ENCODE peak calls at places on chromosomes 11 and 22, in six cellular contexts. One of them, this sample, is unnamed.

GRCh38 chr11:128860571-128861361 is 6.3 kb downstream of the KCNJ1 start:
- DNase-seq in GM12878: no peak
- DNase-seq in GM12892: no peak
- DNase-seq in H1: no peak
- DNase-seq in K562: no peak
- DNase-seq in HepG2: no peak
- DNase-seq in this sample: no peak

GRCh38 chr11:125591659-125592304 is 870 bp upstream of the STT3A start:
- DNase-seq in GM12878: no peak
- DNase-seq in HepG2: peak; percentile 10
- DNase-seq in K562: peak; percentile 47
- DNase-seq in H1: no peak
- DNase-seq in GM12892: peak; percentile 26
- DNase-seq in this sample: no peak

GRCh38 chr22:37354271-37355069 is 72.2 kb downstream of the CYTH4 start:
- DNase-seq in HepG2: no peak
- DNase-seq in H1: no peak
- DNase-seq in K562: no peak
- DNase-seq in GM12878: no peak
- DNase-seq in GM12892: no peak
- DNase-seq in this sample: no peak

GRCh38 chr11:37557990-37558389 is 960.0 kb upstream of the RAG2 start:
- DNase-seq in K562: no peak
- DNase-seq in HepG2: no peak
- DNase-seq in H1: no peak
- DNase-seq in GM12878: no peak
- DNase-seq in GM12892: no peak
- DNase-seq in this sample: no peak

GRCh38 chr11:75249704-75250103 is 9.1 kb downstream of the TPBGL start:
- DNase-seq in GM12878: no peak
- DNase-seq in GM12892: no peak
- DNase-seq in HepG2: no peak
- DNase-seq in K562: no peak
- DNase-seq in H1: no peak
- DNase-seq in this sample: no peak

GRCh38 chr11:73875380-73875779 is 1.3 kb downstream of the COA4 start:
- DNase-seq in K562: no peak
- DNase-seq in H1: no peak
- DNase-seq in GM12878: no peak
- DNase-seq in GM12892: no peak
- DNase-seq in HepG2: no peak
- DNase-seq in this sample: no peak

GRCh38 chr11:10651579-10652361 is 41.8 kb downstream of the IRAG1 start:
- DNase-seq in K562: no peak
- DNase-seq in GM12892: no peak
- DNase-seq in H1: no peak
- DNase-seq in HepG2: no peak
- DNase-seq in GM12878: no peak
- DNase-seq in this sample: no peak

GRCh38 chr11:71283960-71284359 is 31.6 kb upstream of the SHANK2 start:
- DNase-seq in HepG2: peak; percentile 62
- DNase-seq in H1: no peak
- DNase-seq in GM12878: no peak
- DNase-seq in GM12892: no peak
- DNase-seq in K562: no peak
- DNase-seq in this sample: no peak

GRCh38 chr11:35337136-35337918 is 82.0 kb downstream of the SLC1A2 start:
- DNase-seq in K562: peak; percentile 63
- DNase-seq in H1: no peak
- DNase-seq in GM12892: no peak
- DNase-seq in HepG2: peak; percentile 85
- DNase-seq in GM12878: no peak
- DNase-seq in this sample: no peak

GRCh38 chr11:63805844-63806415 is 7.3 kb upstream of the SPINDOC start:
- DNase-seq in GM12878: no peak
- DNase-seq in GM12892: no peak
- DNase-seq in HepG2: no peak
- DNase-seq in H1: no peak
- DNase-seq in K562: no peak
- DNase-seq in this sample: no peak

GRCh38 chr11:106950067-106950491 is 68.2 kb downstream of the GUCY1A2 start:
- DNase-seq in HepG2: no peak
- DNase-seq in GM12892: no peak
- DNase-seq in H1: no peak
- DNase-seq in K562: no peak
- DNase-seq in GM12878: no peak
- DNase-seq in this sample: no peak

DNA sequence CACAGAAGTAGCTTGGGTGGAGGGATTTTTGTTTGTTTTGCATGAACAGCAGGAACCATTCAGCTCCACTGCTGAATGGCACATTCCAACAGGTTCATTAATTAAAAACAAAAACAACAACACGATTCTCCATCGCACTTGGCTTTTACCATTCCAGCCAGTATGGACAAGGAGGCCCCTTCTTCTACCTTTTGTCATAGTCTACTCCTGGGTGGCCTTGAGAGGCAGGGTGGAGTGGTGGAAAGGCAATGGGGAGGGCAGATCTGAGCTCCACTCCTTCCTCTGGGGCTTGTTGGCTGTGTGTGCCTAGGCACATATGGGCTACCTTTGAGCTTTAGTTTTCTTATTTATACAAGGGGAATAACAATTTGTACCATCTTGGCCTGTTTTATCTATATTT is 4.8 kb downstream of the TIMP3 start:
- DNase-seq in H1: no peak
- DNase-seq in GM12892: no peak
- DNase-seq in K562: no peak
- DNase-seq in HepG2: no peak
- DNase-seq in GM12878: no peak
- DNase-seq in this sample: no peak
- TF ChIP-seq POLR2AphosphoS5 in H1: no peak
- TF ChIP-seq POLR2AphosphoS5 in GM12892: no peak
- TF ChIP-seq POLR2AphosphoS5 in K562: no peak
- TF ChIP-seq POLR2AphosphoS5 in HepG2: no peak
- TF ChIP-seq POLR2AphosphoS5 in GM12878: no peak
- TF ChIP-seq POLR2AphosphoS5 in this sample: no peak

GRCh38 chr11:32571039-32571438 is 12.6 kb upstream of the EIF3M start:
- DNase-seq in K562: no peak
- DNase-seq in GM12878: no peak
- DNase-seq in H1: no peak
- DNase-seq in GM12892: no peak
- DNase-seq in HepG2: no peak
- DNase-seq in this sample: no peak

GRCh38 chr11:32566527-32566926 is 17.1 kb upstream of the EIF3M start:
- DNase-seq in K562: no peak
- DNase-seq in HepG2: no peak
- DNase-seq in GM12878: no peak
- DNase-seq in H1: no peak
- DNase-seq in GM12892: no peak
- DNase-seq in this sample: no peak

GRCh38 chr11:32574446-32574845 is 9.2 kb upstream of the EIF3M start:
- DNase-seq in HepG2: no peak
- DNase-seq in H1: no peak
- DNase-seq in K562: no peak
- DNase-seq in GM12892: no peak
- DNase-seq in GM12878: no peak
- DNase-seq in this sample: no peak

GRCh38 chr11:32573228-32573627 is 10.4 kb upstream of the EIF3M start:
- DNase-seq in GM12892: no peak
- DNase-seq in H1: no peak
- DNase-seq in GM12878: no peak
- DNase-seq in K562: no peak
- DNase-seq in HepG2: no peak
- DNase-seq in this sample: no peak

GRCh38 chr11:32569313-32569881 is 14.2 kb upstream of the EIF3M start:
- DNase-seq in GM12892: no peak
- DNase-seq in GM12878: no peak
- DNase-seq in H1: no peak
- DNase-seq in HepG2: no peak
- DNase-seq in K562: no peak
- DNase-seq in this sample: no peak
- TF ChIP-seq TAF1 in GM12892: no peak
- TF ChIP-seq TAF1 in GM12878: no peak
- TF ChIP-seq TAF1 in H1: no peak
- TF ChIP-seq TAF1 in HepG2: no peak
- TF ChIP-seq TAF1 in K562: no peak
- TF ChIP-seq TAF1 in this sample: no peak

GRCh38 chr11:46594785-46595184 is 962 bp upstream of the AMBRA1 start:
- DNase-seq in GM12892: no peak
- DNase-seq in GM12878: no peak
- DNase-seq in K562: no peak
- DNase-seq in HepG2: no peak
- DNase-seq in H1: no peak
- DNase-seq in this sample: no peak

GRCh38 chr11:46590740-46591606 is 2.9 kb downstream of the AMBRA1 start:
- DNase-seq in H1: no peak
- DNase-seq in GM12878: no peak
- DNase-seq in HepG2: no peak
- DNase-seq in K562: no peak
- DNase-seq in GM12892: no peak
- DNase-seq in this sample: no peak

GRCh38 chr11:46594383-46594718 is 528 bp upstream of the AMBRA1 start:
- DNase-seq in HepG2: no peak
- DNase-seq in GM12892: no peak
- DNase-seq in H1: no peak
- DNase-seq in GM12878: no peak
- DNase-seq in K562: no peak
- DNase-seq in this sample: no peak

GRCh38 chr11:46597155-46597554 is 3.3 kb upstream of the AMBRA1 start:
- DNase-seq in H1: no peak
- DNase-seq in GM12892: no peak
- DNase-seq in K562: no peak
- DNase-seq in GM12878: no peak
- DNase-seq in HepG2: peak; percentile 80
- DNase-seq in this sample: no peak

GRCh38 chr11:46593550-46594382 is at the start of gene AMBRA1:
- DNase-seq in GM12892: peak; percentile 62
- DNase-seq in H1: peak; percentile 75
- DNase-seq in K562: peak; percentile 96
- DNase-seq in HepG2: peak; percentile 95
- DNase-seq in GM12878: peak; percentile 90
- DNase-seq in this sample: peak; percentile 67
- TF ChIP-seq POLR2A in GM12892: peak; percentile 84
- TF ChIP-seq POLR2A in H1: peak; percentile 83
- TF ChIP-seq POLR2A in K562: peak; percentile 84
- TF ChIP-seq POLR2A in HepG2: peak; percentile 62
- TF ChIP-seq POLR2A in GM12878: peak; percentile 85
- TF ChIP-seq POLR2A in this sample: peak; percentile 61

GRCh38 chr11:64856382-64857227 is 12.2 kb upstream of the CDC42BPG start:
- DNase-seq in GM12892: no peak
- DNase-seq in H1: no peak
- DNase-seq in HepG2: peak; percentile 68
- DNase-seq in K562: no peak
- DNase-seq in GM12878: no peak
- DNase-seq in this sample: no peak
- TF ChIP-seq POLR2AphosphoS5 in GM12892: no peak
- TF ChIP-seq POLR2AphosphoS5 in H1: no peak
- TF ChIP-seq POLR2AphosphoS5 in HepG2: no peak
- TF ChIP-seq POLR2AphosphoS5 in K562: no peak
- TF ChIP-seq POLR2AphosphoS5 in GM12878: peak; percentile 44
- TF ChIP-seq POLR2AphosphoS5 in this sample: no peak

DNA sequence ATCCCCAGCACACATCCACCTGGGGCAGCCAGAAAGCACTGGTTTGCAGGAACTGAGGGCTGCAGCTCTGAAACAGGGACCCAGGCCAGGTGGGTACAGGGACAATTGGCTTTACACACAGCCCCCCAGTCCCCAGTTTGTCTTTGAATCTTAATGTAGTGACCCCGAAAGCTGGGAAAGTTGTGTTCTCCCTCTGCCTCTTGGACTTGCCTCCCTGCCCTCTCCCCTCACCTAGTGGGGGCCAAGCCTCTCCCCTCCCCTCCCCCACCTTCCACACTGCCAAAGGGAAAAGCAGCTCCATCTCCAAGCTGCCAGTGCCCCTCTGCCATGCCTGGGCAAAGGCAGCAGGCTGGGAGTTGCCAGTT is 2.6 kb upstream of the CLCF1 start:
- DNase-seq in HepG2: no peak
- DNase-seq in K562: no peak
- DNase-seq in H1: no peak
- DNase-seq in GM12892: no peak
- DNase-seq in GM12878: no peak
- DNase-seq in this sample: no peak
- TF ChIP-seq TAF1 in HepG2: no peak
- TF ChIP-seq TAF1 in K562: no peak
- TF ChIP-seq TAF1 in H1: no peak
- TF ChIP-seq TAF1 in GM12892: no peak
- TF ChIP-seq TAF1 in GM12878: no peak
- TF ChIP-seq TAF1 in this sample: no peak

DNA sequence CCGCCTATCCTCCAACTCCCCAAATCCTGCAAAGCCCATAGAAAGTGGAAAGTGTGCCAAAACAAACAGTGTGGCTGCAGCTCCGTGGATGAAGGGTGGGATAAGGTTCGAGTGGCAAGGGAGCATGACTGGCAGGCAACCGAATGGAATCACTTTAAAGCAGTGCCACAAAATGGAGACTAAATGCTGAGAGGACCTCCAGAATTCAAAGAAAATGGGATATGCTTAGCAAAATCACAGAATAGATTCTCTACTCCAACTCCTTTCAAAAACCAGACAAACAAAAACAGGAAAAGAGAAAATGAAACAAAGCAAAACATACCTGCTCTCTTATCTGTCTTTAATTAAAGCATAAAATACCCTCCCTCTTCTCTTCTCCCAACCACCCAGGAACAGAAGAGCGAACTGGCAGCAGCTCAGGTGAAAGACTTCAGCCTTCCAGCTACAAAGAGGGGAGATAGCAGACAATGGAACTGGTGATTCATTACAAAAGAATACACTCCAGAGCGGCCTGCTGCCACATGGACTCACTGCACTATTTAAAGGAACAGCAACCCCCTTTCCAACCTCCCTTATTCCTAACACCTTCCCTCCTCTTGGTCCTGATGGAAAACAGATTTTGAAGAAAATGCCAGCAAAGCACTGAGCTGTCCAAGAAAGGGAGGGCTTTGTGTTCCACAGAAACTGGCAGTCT is 118.5 kb downstream of the APOL5 start:
- DNase-seq in K562: peak; percentile 16
- DNase-seq in H1: no peak
- DNase-seq in GM12878: no peak
- DNase-seq in GM12892: no peak
- DNase-seq in HepG2: peak; percentile 71
- DNase-seq in this sample: no peak
- TF ChIP-seq POLR2A in K562: no peak
- TF ChIP-seq POLR2A in H1: peak; percentile 72
- TF ChIP-seq POLR2A in GM12878: no peak
- TF ChIP-seq POLR2A in GM12892: no peak
- TF ChIP-seq POLR2A in HepG2: peak; percentile 43
- TF ChIP-seq POLR2A in this sample: no peak

GRCh38 chr11:28835790-28836189 is 727.6 kb downstream of the METTL15 start:
- DNase-seq in K562: no peak
- DNase-seq in H1: no peak
- DNase-seq in GM12892: no peak
- DNase-seq in HepG2: no peak
- DNase-seq in GM12878: no peak
- DNase-seq in this sample: no peak
- TF ChIP-seq POLR2AphosphoS5 in K562: no peak
- TF ChIP-seq POLR2AphosphoS5 in H1: no peak
- TF ChIP-seq POLR2AphosphoS5 in GM12892: no peak
- TF ChIP-seq POLR2AphosphoS5 in HepG2: no peak
- TF ChIP-seq POLR2AphosphoS5 in GM12878: no peak
- TF ChIP-seq POLR2AphosphoS5 in this sample: no peak

This sample was measured in GM12891.